ENCODE peak calls at places on chromosomes 16 and 17, in six cellular contexts. M is activated naive CD4-positive, alpha-beta T cell treated with anti-CD3 and anti-CD28 coated beads, Interleukin-2, amount 10 ng/mL, durations not matched to agents 7 days and 5 days; D is T-helper 9 cell; F is activated CD8-positive, alpha-beta memory T cell treated with anti-CD3 and anti-CD28 coated beads for 1 hour; Z is heart right ventricle; R is NCI-H774. L is an unnamed sample.

GRCh38 chr16:27446721-27447120 is 44.7 kb downstream of the IL21R start:
- DNase-seq in M (peak), D (peak), F (peak), Z (no peak), R (no peak), L (no peak)

GRCh38 chr17:61135782-61136181 is 263.9 kb upstream of the TBX2 start:
- DNase-seq in M (no peak), D (no peak), F (no peak), Z (no peak), R (no peak), L (no peak)

GRCh38 chr16:31868701-31869167 is 4.9 kb upstream of the ZNF267 start:
- DNase-seq in M (peak), D (peak), F (peak), Z (peak), R (peak), L (peak)

GRCh38 chr17:21539146-21539545 is 153.2 kb upstream of the KCNJ18 start:
- DNase-seq in M (no peak), D (no peak), F (no peak), Z (no peak), R (no peak), L (peak)

GRCh38 chr16:65679785-65680184 is 557.9 kb upstream of the CDH11 start:
- DNase-seq in M (no peak), D (no peak), F (no peak), Z (no peak), R (no peak), L (no peak)

GRCh38 chr16:85523602-85524364 is 89.3 kb upstream of the GSE1 start:
- DNase-seq in M (no peak), D (no peak), F (no peak), Z (peak), R (no peak), L (peak)

GRCh38 chr17:48728232-48729231 is at the start of gene HOXB13:
- DNase-seq in M (peak), D (no peak), F (no peak), Z (no peak), R (peak), L (peak)

GRCh38 chr16:23469814-23470213 is 16.8 kb upstream of the COG7 start:
- DNase-seq in M (no peak), D (no peak), F (no peak), Z (no peak), R (peak), L (no peak)

GRCh38 chr16:51630051-51630450 is 479.0 kb upstream of the SALL1 start:
- DNase-seq in M (no peak), D (no peak), F (no peak), Z (no peak), R (no peak), L (no peak)

GRCh38 chr17:42287305-42288077 is 807 bp upstream of the STAT5A start:
- DNase-seq in M (peak), D (peak), F (no peak), Z (peak), R (no peak), L (no peak)

GRCh38 chr17:34816806-34817205 is 144.5 kb downstream of the CCT6B start:
- DNase-seq in M (no peak), D (no peak), F (no peak), Z (no peak), R (no peak), L (no peak)

GRCh38 chr17:28897769-28898259 is 281 bp upstream of the FLOT2 start:
- DNase-seq in M (peak), D (no peak), F (no peak), Z (peak), R (no peak), L (no peak)

GRCh38 chr17:13228225-13228624 is 210.4 kb upstream of the ELAC2 start:
- DNase-seq in M (no peak), D (no peak), F (no peak), Z (no peak), R (no peak), L (no peak)

GRCh38 chr16:79726902-79727301 is 126.4 kb upstream of the MAF start:
- DNase-seq in M (no peak), D (no peak), F (no peak), Z (no peak), R (no peak), L (no peak)

GRCh38 chr16:88569614-88569984 is 604 bp upstream of the ZC3H18 start:
- DNase-seq in M (peak), D (peak), F (no peak), Z (no peak), R (no peak), L (peak)

GRCh38 chr16:62692685-62693084 is 656.4 kb upstream of the CDH8 start:
- DNase-seq in M (no peak), D (no peak), F (no peak), Z (no peak), R (no peak), L (no peak)

GRCh38 chr16:23158114-23158513 is 8.9 kb upstream of the USP31 start:
- DNase-seq in M (no peak), D (no peak), F (no peak), Z (no peak), R (no peak), L (no peak)

GRCh38 chr16:86797700-86798099 is 219.4 kb downstream of the FOXL1 start:
- DNase-seq in M (no peak), D (no peak), F (no peak), Z (no peak), R (no peak), L (no peak)

GRCh38 chr17:75473246-75473645 is 16.8 kb downstream of the TMEM94 start:
- DNase-seq in M (no peak), D (no peak), F (no peak), Z (no peak), R (no peak), L (no peak)

GRCh38 chr16:46763147-46763546 is 15.0 kb upstream of the MYLK3 start:
- DNase-seq in M (no peak), D (no peak), F (no peak), Z (peak), R (peak), L (peak)

GRCh38 chr16:71337631-71338030 is 20.9 kb upstream of the CALB2 start:
- DNase-seq in M (no peak), D (no peak), F (no peak), Z (no peak), R (no peak), L (no peak)

GRCh38 chr16:47928008-47928407 is 227.8 kb downstream of the ABCC12 start:
- DNase-seq in M (no peak), D (no peak), F (no peak), Z (no peak), R (no peak), L (no peak)

GRCh38 chr17:68612228-68612922 is 11.2 kb upstream of the FAM20A start:
- DNase-seq in M (no peak), D (no peak), F (no peak), Z (no peak), R (no peak), L (no peak)

GRCh38 chr17:67602974-67603373 is 114.8 kb upstream of the NOL11 start:
- DNase-seq in M (peak), D (peak), F (peak), Z (no peak), R (peak), L (peak)

GRCh38 chr16:2208308-2208707 is 2.4 kb downstream of the BRICD5 start:
- DNase-seq in M (no peak), D (no peak), F (no peak), Z (no peak), R (no peak), L (no peak)

GRCh38 chr16:88662843-88663606 is at the start of gene MVD:
- DNase-seq in M (peak), D (peak), F (peak), Z (peak), R (peak), L (peak)

GRCh38 chr16:10625595-10626357 is 45.4 kb upstream of the EMP2 start:
- DNase-seq in M (no peak), D (no peak), F (no peak), Z (no peak), R (no peak), L (no peak)

GRCh38 chr17:79784353-79785016 is 6.5 kb downstream of the CBX2 start:
- DNase-seq in M (no peak), D (no peak), F (no peak), Z (no peak), R (no peak), L (no peak)

GRCh38 chr16:49651980-49652379 is 203.9 kb downstream of the ZNF423 start:
- DNase-seq in M (no peak), D (no peak), F (no peak), Z (no peak), R (no peak), L (no peak)

GRCh38 chr17:39225974-39226683 is 384 bp upstream of the STAC2 start:
- DNase-seq in M (peak), D (no peak), F (peak), Z (peak), R (peak), L (peak)

GRCh38 chr17:71553381-71553780 is 567.4 kb upstream of the SOX9 start:
- DNase-seq in M (no peak), D (no peak), F (no peak), Z (no peak), R (no peak), L (no peak)

GRCh38 chr16:49833055-49833454 is 22.9 kb downstream of the ZNF423 start:
- DNase-seq in M (no peak), D (no peak), F (no peak), Z (peak), R (no peak), L (peak)

GRCh38 chr17:75856062-75856681 is 1.0 kb upstream of the WBP2 start:
- DNase-seq in M (no peak), D (no peak), F (peak), Z (no peak), R (no peak), L (peak)

GRCh38 chr16:1634541-1634940 is 22.4 kb downstream of the CRAMP1 start:
- DNase-seq in M (no peak), D (no peak), F (no peak), Z (no peak), R (no peak), L (no peak)

L was measured in cardiac fibroblast.